ENCODE peak calls at places on chromosome 4, in nine cellular contexts. A is epithelial cell of esophagus; G is fibroblast of the aortic adventitia; H is iris pigment epithelial cell; R is activated naive CD4-positive, alpha-beta T cell treated with anti-CD3 and anti-CD28 coated beads for 36 hours; P is cardiac muscle cell; J is putamen; F is BJ; O is activated CD8-positive, alpha-beta memory T cell treated with anti-CD3 and anti-CD28 coated beads for 48 hours. Y is an unnamed sample.
A peak's percentile ranks its signal among the peaks of the same experiment; 100 is the strongest.

GRCh38 chr4:64341711-64342110 is 67.5 kb downstream of the TECRL start:
- DNase-seq in A (no peak), G (no peak), H (no peak), R (no peak), P (peak; percentile 89), J (no peak), F (no peak), O (no peak), Y (no peak)

GRCh38 chr4:139858436-139859225 is 193.0 kb downstream of the MGST2 start:
- DNase-seq in A (no peak), G (no peak), H (no peak), R (peak; percentile 55), P (no peak), J (peak; percentile 24), F (no peak), O (no peak), Y (no peak)

GRCh38 chr4:182085051-182085480 is 158.1 kb upstream of the TENM3 start:
- DNase-seq in A (no peak), G (no peak), H (peak; percentile 32), R (no peak), P (no peak), J (no peak), F (peak; percentile 10), O (no peak), Y (no peak)

GRCh38 chr4:3305610-3306371 is 13.0 kb downstream of the RGS12 start:
- DNase-seq in A (peak; percentile 15), G (no peak), H (peak; percentile 48), R (peak; percentile 73), P (no peak), J (peak; percentile 42), F (no peak), O (no peak), Y (peak; percentile 95)

GRCh38 chr4:164012396-164013027 is 518.0 kb downstream of the TMA16 start:
- DNase-seq in A (peak; percentile 65), G (no peak), H (peak; percentile 1), R (peak; percentile 52), P (peak; percentile 71), J (no peak), F (no peak), O (no peak), Y (no peak)

GRCh38 chr4:22030321-22030720 is 81.7 kb upstream of the KCNIP4 start:
- DNase-seq in A (peak; percentile 7), G (no peak), H (no peak), R (no peak), P (no peak), J (no peak), F (no peak), O (no peak), Y (no peak)

GRCh38 chr4:15586046-15586445 is 69.1 kb downstream of the FBXL5 start:
- DNase-seq in A (no peak), G (no peak), H (no peak), R (no peak), P (no peak), J (no peak), F (peak; percentile 12), O (no peak), Y (no peak)

GRCh38 chr4:142838781-142839180 is 7.3 kb downstream of the INPP4B start:
- DNase-seq in A (no peak), G (no peak), H (no peak), R (peak; percentile 45), P (no peak), J (no peak), F (no peak), O (no peak), Y (no peak)

GRCh38 chr4:150540959-150541360 is 41.0 kb upstream of the MAB21L2 start:
- DNase-seq in A (no peak), G (peak; percentile 1), H (peak; percentile 1), R (no peak), P (no peak), J (no peak), F (no peak), O (no peak), Y (no peak)

GRCh38 chr4:127580300-127580699 is 52.5 kb upstream of the INTU start:
- DNase-seq in A (no peak), G (no peak), H (no peak), R (no peak), P (no peak), J (no peak), F (no peak), O (no peak), Y (no peak)

GRCh38 chr4:169398294-169398693 is 127.5 kb upstream of the SH3RF1 start:
- DNase-seq in A (peak; percentile 70), G (peak; percentile 82), H (peak; percentile 49), R (no peak), P (no peak), J (no peak), F (peak; percentile 92), O (no peak), Y (peak; percentile 90)

GRCh38 chr4:151227731-151228130 is 49.2 kb upstream of the PRSS48 start:
- DNase-seq in A (peak; percentile 94), G (peak; percentile 87), H (peak; percentile 97), R (no peak), P (no peak), J (peak; percentile 78), F (peak; percentile 46), O (no peak), Y (peak; percentile 99)

GRCh38 chr4:1727117-1728031 is 6.1 kb downstream of the TACC3 start:
- DNase-seq in A (peak; percentile 93), G (peak; percentile 62), H (peak; percentile 84), R (no peak), P (no peak), J (no peak), F (no peak), O (no peak), Y (peak; percentile 93)

GRCh38 chr4:146255463-146255862 is 41.1 kb downstream of the REELD1 start:
- DNase-seq in A (no peak), G (peak; percentile 77), H (peak; percentile 73), R (no peak), P (no peak), J (no peak), F (peak; percentile 39), O (no peak), Y (no peak)